ENCODE peak calls at places on chromosome 11, in four cellular contexts. C is Calu3, G is cardiac muscle cell, M is HFF-Myc. H is an unnamed sample.

GRCh38 chr11:120147950-120148270 is 10.0 kb upstream of the TRIM29 start:
- DNase-seq in C (no peak), G (no peak), M (no peak), H (no peak)

GRCh38 chr11:81255905-81256304 is 1477.8 kb downstream of the FAM181B start:
- DNase-seq in C (no peak), G (no peak), M (no peak), H (no peak)

GRCh38 chr11:88402192-88402715 is 64.7 kb upstream of the CTSC start:
- DNase-seq in C (no peak), G (no peak), M (peak; percentile 63), H (no peak)

GRCh38 chr11:59191095-59191494 is 19.2 kb downstream of the DTX4 start:
- DNase-seq in C (no peak), G (no peak), M (no peak), H (no peak)

GRCh38 chr11:45922425-45923082 is at the start of gene LARGE2:
- DNase-seq in C (peak; percentile 82), G (peak; percentile 72), M (no peak), H (peak; percentile 92)

GRCh38 chr11:113023986-113024385 is 62.8 kb downstream of the NCAM1 start:
- DNase-seq in C (no peak), G (no peak), M (no peak), H (no peak)

GRCh38 chr11:115927823-115928329 is 423.7 kb upstream of the CADM1 start:
- DNase-seq in C (no peak), G (no peak), M (no peak), H (no peak)

GRCh38 chr11:67302571-67303131 is 679 bp upstream of the SSH3 start:
- DNase-seq in C (peak; percentile 60), G (peak; percentile 39), M (no peak), H (no peak)

GRCh38 chr11:28176231-28176853 is 68.2 kb downstream of the METTL15 start:
- DNase-seq in C (no peak), G (no peak), M (peak; percentile 3), H (no peak)

GRCh38 chr11:69542314-69543168 is 61.1 kb downstream of the LINC01488 start:
- DNase-seq in C (no peak), G (no peak), M (no peak), H (no peak)

GRCh38 chr11:13928566-13929251 is 33.8 kb upstream of the SPON1 start:
- DNase-seq in C (no peak), G (no peak), M (peak; percentile 15), H (no peak)

GRCh38 chr11:126891556-126892217 is 108.9 kb downstream of the KIRREL3 start:
- DNase-seq in C (peak; percentile 25), G (no peak), M (no peak), H (no peak)

GRCh38 chr11:62665630-62666258 is 632 bp downstream of the CSKMT start:
- DNase-seq in C (peak; percentile 30), G (peak; percentile 78), M (no peak), H (peak; percentile 59)

GRCh38 chr11:9125185-9125886 is 33.9 kb upstream of the SCUBE2 start:
- DNase-seq in C (no peak), G (no peak), M (no peak), H (no peak)

GRCh38 chr11:86396403-86396802 is 21.7 kb downstream of the CCDC81 start:
- DNase-seq in C (no peak), G (no peak), M (no peak), H (no peak)

GRCh38 chr11:132206993-132207392 is 836.6 kb downstream of the NTM start:
- DNase-seq in C (no peak), G (no peak), M (no peak), H (no peak)

GRCh38 chr11:19938051-19938856 is 222.0 kb downstream of the DBX1 start:
- DNase-seq in C (peak; percentile 74), G (peak; percentile 75), M (no peak), H (no peak)

GRCh38 chr11:2779499-2779980 is 79.7 kb upstream of the KCNQ1OT1 start:
- DNase-seq in C (peak; percentile 0), G (no peak), M (no peak), H (peak; percentile 33)

H was measured in B cell.